ENCODE peak calls at places on chromosome 4, in seven cellular contexts. J is GM12865, B is NCI-H748 treated with DMSO at 0.1 percent for 48 hours, N is testis, Q is ascending aorta, C is anterior cingulate cortex, E is mucosa of gallbladder. U is an unnamed sample.

GRCh38 chr4:4872148-4872903 is 12.9 kb downstream of the MSX1 start:
- DNase-seq in Q (no peak), C (no peak), B (no peak), J (no peak), N (no peak), E (no peak), U (no peak)

GRCh38 chr4:8451440-8452182 is 11.0 kb downstream of the TRMT44 start:
- DNase-seq in N (peak), C (no peak), B (no peak), J (no peak), Q (no peak), E (peak), U (no peak)

GRCh38 chr4:189092596-189092995 is 848.1 kb upstream of the FRG1 start:
- DNase-seq in C (no peak), E (no peak), B (no peak), Q (no peak), N (no peak), J (no peak), U (no peak)

GRCh38 chr4:89572224-89572858 is 264.6 kb downstream of the SNCA start:
- DNase-seq in E (no peak), N (no peak), B (peak), J (no peak), C (no peak), Q (no peak), U (peak)

GRCh38 chr4:76624271-76624681 is 189.2 kb downstream of the SHROOM3 start:
- DNase-seq in J (no peak), Q (peak), B (no peak), N (peak), C (no peak), E (peak), U (peak)

GRCh38 chr4:147633113-147633512 is 15.9 kb downstream of the TMEM184C start:
- DNase-seq in J (no peak), Q (no peak), N (no peak), E (no peak), B (no peak), C (no peak), U (no peak)

GRCh38 chr4:141002323-141002805 is 130.9 kb downstream of the RNF150 start:
- DNase-seq in N (no peak), Q (no peak), E (no peak), B (no peak), J (no peak), C (no peak), U (no peak)

GRCh38 chr4:5142726-5143125 is 91.4 kb downstream of the STK32B start:
- DNase-seq in N (peak), Q (no peak), C (no peak), J (peak), E (peak), B (no peak), U (peak)

U was measured in kidney glomerular epithelial cell.